ENCODE peak calls at places on chromosomes 7 and 10, in five cellular contexts. G, J, V, D and O are unnamed samples.
A peak's percentile ranks its signal among the peaks of the same experiment; 100 is the strongest.

GRCh38 chr10:11225935-11226334 is 208.3 kb downstream of the CELF2 start:
- DNase-seq in D (no peak), J (peak; percentile 49), G (peak; percentile 69), V (no peak), O (no peak)

GRCh38 chr7:133885213-133885612 is 241.9 kb upstream of the LRGUK start:
- DNase-seq in J (no peak), V (no peak), G (no peak), D (no peak), O (no peak)

GRCh38 chr10:97169911-97170693 is 15.7 kb downstream of the SLIT1 start:
- DNase-seq in G (no peak), V (no peak), D (no peak), J (peak; percentile 67), O (no peak)

GRCh38 chr10:49751636-49752510 is 10.2 kb downstream of the OGDHL start:
- DNase-seq in D (no peak), G (no peak), J (no peak), V (no peak), O (no peak)

GRCh38 chr10:88271736-88272135 is 311.4 kb downstream of the RNLS start:
- DNase-seq in G (no peak), D (peak; percentile 64), J (no peak), V (no peak), O (no peak)

GRCh38 chr10:47454294-47455058 is 29.4 kb downstream of the ANXA8 start:
- DNase-seq in G (no peak), D (no peak), V (no peak), J (no peak), O (no peak)

GRCh38 chr7:18896343-18896975 is 221.0 kb downstream of the TWIST1 start:
- DNase-seq in D (no peak), J (no peak), V (no peak), G (no peak), O (no peak)

GRCh38 chr10:61628875-61629513 is 33.7 kb upstream of the CABCOCO1 start:
- DNase-seq in D (peak; percentile 96), J (no peak), V (peak; percentile 93), G (no peak), O (no peak)

GRCh38 chr10:48552946-48553564 is 51.8 kb downstream of the ARHGAP22 start:
- DNase-seq in J (no peak), G (no peak), D (no peak), V (no peak), O (no peak)

GRCh38 chr7:31646969-31647368 is 40.0 kb upstream of the PPP1R17 start:
- DNase-seq in J (no peak), V (no peak), D (no peak), G (no peak), O (no peak)

GRCh38 chr10:480928-481551 is 208.4 kb downstream of the DIP2C start:
- DNase-seq in V (peak; percentile 44), J (peak; percentile 37), D (peak; percentile 9), G (no peak), O (no peak)

GRCh38 chr7:158946329-158946728 is 90.0 kb downstream of the DYNC2I1 start:
- DNase-seq in G (no peak), D (no peak), V (no peak), J (no peak), O (no peak)

GRCh38 chr10:72089618-72090017 is 1.3 kb upstream of the SPOCK2 start:
- DNase-seq in J (no peak), D (no peak), G (no peak), V (no peak), O (no peak)

GRCh38 chr7:71332226-71332625 is 200.3 kb downstream of the GALNT17 start:
- DNase-seq in D (no peak), G (no peak), V (no peak), J (no peak), O (no peak)

GRCh38 chr7:28316489-28316888 is 95.8 kb upstream of the CREB5 start:
- DNase-seq in D (peak; percentile 80), G (no peak), V (no peak), J (no peak), O (no peak)

GRCh38 chr7:4042402-4042801 is 639.7 kb upstream of the FOXK1 start:
- DNase-seq in V (peak; percentile 48), D (no peak), G (no peak), J (no peak), O (no peak)

GRCh38 chr7:464712-465461 is 54.8 kb downstream of the PDGFA start:
- DNase-seq in D (peak; percentile 84), V (no peak), G (no peak), J (no peak), O (peak; percentile 58)

GRCh38 chr7:136709876-136710275 is 158.6 kb upstream of the CHRM2 start:
- DNase-seq in G (no peak), J (no peak), V (no peak), D (no peak), O (no peak)

GRCh38 chr7:71636329-71636728 is 504.4 kb downstream of the GALNT17 start:
- DNase-seq in D (peak; percentile 6), G (no peak), V (no peak), J (no peak), O (no peak)

GRCh38 chr7:28296571-28297483 is 115.5 kb upstream of the CREB5 start:
- DNase-seq in J (peak; percentile 27), G (peak; percentile 57), D (peak; percentile 33), V (no peak), O (no peak)

GRCh38 chr10:122051609-122052385 is 62.8 kb downstream of the TACC2 start:
- DNase-seq in V (peak; percentile 43), D (peak; percentile 83), G (no peak), J (peak; percentile 72), O (peak; percentile 49)

GRCh38 chr10:69465457-69466157 is 14.3 kb downstream of the TSPAN15 start:
- DNase-seq in V (no peak), J (no peak), G (no peak), D (no peak), O (no peak)

GRCh38 chr10:87734987-87735827 is 75.5 kb downstream of the PAPSS2 start:
- DNase-seq in D (peak; percentile 47), V (no peak), G (peak; percentile 54), J (no peak), O (no peak)

GRCh38 chr7:18445483-18445882 is 50.1 kb upstream of the HDAC9 start:
- DNase-seq in D (no peak), J (no peak), V (no peak), G (no peak), O (no peak)

GRCh38 chr7:94394058-94394398 is 667 bp upstream of the COL1A2 start:
- DNase-seq in G (no peak), D (peak; percentile 86), J (no peak), V (no peak), O (peak; percentile 56)

GRCh38 chr7:29854257-29854938 is 48.1 kb downstream of the WIPF3 start:
- DNase-seq in D (peak; percentile 6), G (no peak), V (no peak), J (no peak), O (peak; percentile 42)

GRCh38 chr7:28811990-28812389 is 146.1 kb downstream of the TRIL start:
- DNase-seq in D (peak; percentile 24), V (no peak), J (no peak), G (no peak), O (no peak)

GRCh38 chr7:28484276-28484675 is 72.0 kb downstream of the CREB5 start:
- DNase-seq in V (no peak), G (no peak), J (no peak), D (no peak), O (no peak)

GRCh38 chr7:141941075-141941474 is 5.7 kb downstream of the CLEC5A start:
- DNase-seq in G (no peak), J (no peak), V (no peak), D (no peak), O (no peak)

DNA sequence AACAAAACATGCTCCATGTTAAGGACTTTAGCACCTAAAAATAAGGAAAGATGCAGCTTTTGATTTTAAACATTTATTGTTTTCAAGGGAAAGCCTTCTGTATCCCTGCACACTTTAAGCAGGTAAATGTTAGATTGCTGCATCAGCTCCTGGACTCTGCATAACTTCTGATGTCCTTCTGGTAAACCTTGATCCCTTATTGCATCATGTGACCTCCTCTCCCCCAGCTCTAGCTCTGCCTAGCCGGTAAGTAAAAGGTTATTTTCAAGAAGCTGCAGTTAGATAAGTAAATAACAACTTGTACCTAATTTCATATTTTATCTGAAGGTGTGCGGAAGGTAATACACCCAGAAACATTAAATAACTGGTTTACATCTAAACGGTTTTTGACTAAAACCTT is 37.5 kb downstream of the PDK4 start:
- DNase-seq in G (no peak), V (no peak), D (no peak), J (no peak), O (no peak)
- TF ChIP-seq CTCF in G (no peak), V (no peak), D (no peak), J (no peak), O (no peak)

GRCh38 chr10:111146025-111146640 is 69.3 kb downstream of the ADRA2A start:
- DNase-seq in G (no peak), D (no peak), V (no peak), J (no peak), O (no peak)
- TF ChIP-seq CTCF in G (no peak), D (no peak), V (no peak), J (no peak), O (no peak)

GRCh38 chr10:129334326-129334725 is 132.7 kb upstream of the MGMT start:
- DNase-seq in G (no peak), D (no peak), V (no peak), J (no peak), O (no peak)

GRCh38 chr10:129329375-129330040 is 137.5 kb upstream of the MGMT start:
- DNase-seq in D (no peak), G (no peak), V (no peak), J (no peak), O (no peak)

GRCh38 chr10:129335942-129336341 is 131.1 kb upstream of the MGMT start:
- DNase-seq in D (no peak), J (no peak), V (no peak), G (no peak), O (no peak)

GRCh38 chr10:129335396-129335795 is 131.6 kb upstream of the MGMT start:
- DNase-seq in J (no peak), V (no peak), G (no peak), D (no peak), O (no peak)

GRCh38 chr10:129332476-129332875 is 134.6 kb upstream of the MGMT start:
- DNase-seq in D (no peak), V (no peak), J (no peak), G (peak; percentile 3), O (no peak)
- TF ChIP-seq CTCF in D (no peak), V (peak; percentile 30), J (no peak), G (peak; percentile 40), O (peak; percentile 25)

DNA sequence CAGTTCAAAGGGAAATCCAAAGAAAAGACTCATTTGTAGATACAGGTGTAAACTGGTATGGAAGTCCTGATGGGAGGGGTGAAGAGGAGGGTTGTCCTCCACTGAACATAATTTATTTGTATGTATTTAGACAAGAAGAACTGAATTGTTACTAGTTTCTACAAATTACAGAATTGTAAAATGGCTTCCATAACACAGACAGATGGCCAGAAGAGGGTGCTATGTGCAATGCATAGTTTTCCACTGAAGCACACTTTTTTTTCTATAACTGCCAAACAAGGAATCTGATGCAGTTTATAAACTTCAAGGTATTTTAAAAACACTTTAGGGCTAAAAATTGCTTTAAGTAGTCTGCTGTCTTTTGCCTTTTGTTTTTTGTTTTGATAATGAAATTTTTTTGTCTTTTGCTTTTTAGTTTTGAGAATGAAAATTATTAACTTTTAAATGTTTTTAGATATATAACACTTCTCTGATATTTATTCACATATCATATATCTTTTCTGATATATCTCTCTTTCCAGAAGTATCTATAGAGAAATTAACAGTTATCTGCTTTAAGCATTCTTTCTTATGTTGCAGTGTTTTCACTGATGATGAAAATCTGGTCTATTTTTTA is 58.5 kb downstream of the PHYHIPL start:
- DNase-seq in D (peak; percentile 55), V (no peak), G (peak; percentile 31), J (peak; percentile 32), O (no peak)
- TF ChIP-seq CTCF in D (peak; percentile 79), V (peak; percentile 82), G (peak; percentile 35), J (peak; percentile 35), O (peak; percentile 45)